ENCODE peak calls at places on chromosomes 2 and 18, in four cellular contexts. One of them, this sample, is unnamed.

GRCh38 chr2:134402385-134402784 is 148.5 kb downstream of the MGAT5 start:
- DNase-seq in NCI-H1694 treated with DMSO at 0.1 percent for 48 hours: peak; percentile 42
- DNase-seq in NB4: peak; percentile 77
- DNase-seq in HS-5: peak; percentile 65
- DNase-seq in this sample: no peak

GRCh38 chr2:43576983-43577892 is 18.6 kb downstream of the THADA start:
- DNase-seq in NCI-H1694 treated with DMSO at 0.1 percent for 48 hours: peak; percentile 61
- DNase-seq in NB4: peak; percentile 74
- DNase-seq in HS-5: peak; percentile 28
- DNase-seq in this sample: no peak

GRCh38 chr2:102439065-102439695 is 16.2 kb downstream of the IL18RAP start:
- DNase-seq in NCI-H1694 treated with DMSO at 0.1 percent for 48 hours: no peak
- DNase-seq in NB4: no peak
- DNase-seq in HS-5: peak; percentile 36
- DNase-seq in this sample: no peak

GRCh38 chr2:36594849-36595248 is 3.1 kb downstream of the FEZ2 start:
- DNase-seq in NCI-H1694 treated with DMSO at 0.1 percent for 48 hours: no peak
- DNase-seq in NB4: no peak
- DNase-seq in HS-5: no peak
- DNase-seq in this sample: no peak

GRCh38 chr2:53467467-53467866 is 300.1 kb upstream of the CHAC2 start:
- DNase-seq in NCI-H1694 treated with DMSO at 0.1 percent for 48 hours: no peak
- DNase-seq in NB4: no peak
- DNase-seq in HS-5: no peak
- DNase-seq in this sample: no peak

GRCh38 chr2:14751581-14751980 is 119.1 kb downstream of the LRATD1 start:
- DNase-seq in NCI-H1694 treated with DMSO at 0.1 percent for 48 hours: no peak
- DNase-seq in NB4: no peak
- DNase-seq in HS-5: no peak
- DNase-seq in this sample: no peak

GRCh38 chr18:55354795-55355194 is 233.2 kb downstream of the TCF4 start:
- DNase-seq in NCI-H1694 treated with DMSO at 0.1 percent for 48 hours: no peak
- DNase-seq in NB4: no peak
- DNase-seq in HS-5: no peak
- DNase-seq in this sample: no peak

GRCh38 chr18:37571266-37571665 is 5.7 kb upstream of the CELF4 start:
- DNase-seq in NCI-H1694 treated with DMSO at 0.1 percent for 48 hours: no peak
- DNase-seq in NB4: no peak
- DNase-seq in HS-5: no peak
- DNase-seq in this sample: no peak

GRCh38 chr2:176562359-176563043 is 293.3 kb downstream of the MTX2 start:
- DNase-seq in NCI-H1694 treated with DMSO at 0.1 percent for 48 hours: no peak
- DNase-seq in NB4: no peak
- DNase-seq in HS-5: peak; percentile 84
- DNase-seq in this sample: peak; percentile 73

GRCh38 chr2:85873679-85874078 is 15.1 kb downstream of the ST3GAL5 start:
- DNase-seq in NCI-H1694 treated with DMSO at 0.1 percent for 48 hours: no peak
- DNase-seq in NB4: peak; percentile 24
- DNase-seq in HS-5: no peak
- DNase-seq in this sample: no peak

GRCh38 chr18:267380-267687 is 513 bp downstream of the THOC1 start:
- DNase-seq in NCI-H1694 treated with DMSO at 0.1 percent for 48 hours: peak; percentile 31
- DNase-seq in NB4: no peak
- DNase-seq in HS-5: peak; percentile 10
- DNase-seq in this sample: peak; percentile 20

GRCh38 chr2:230405824-230406223 is 10.2 kb upstream of the SP100 start:
- DNase-seq in NCI-H1694 treated with DMSO at 0.1 percent for 48 hours: no peak
- DNase-seq in NB4: no peak
- DNase-seq in HS-5: no peak
- DNase-seq in this sample: no peak

GRCh38 chr18:12491611-12492435 is 84.1 kb downstream of the PRELID3A start:
- DNase-seq in NCI-H1694 treated with DMSO at 0.1 percent for 48 hours: no peak
- DNase-seq in NB4: no peak
- DNase-seq in HS-5: no peak
- DNase-seq in this sample: no peak

GRCh38 chr2:203669820-203670219 is 36.6 kb upstream of the CD28 start:
- DNase-seq in NCI-H1694 treated with DMSO at 0.1 percent for 48 hours: no peak
- DNase-seq in NB4: no peak
- DNase-seq in HS-5: no peak
- DNase-seq in this sample: no peak

GRCh38 chr18:10353791-10354190 is 100.6 kb upstream of the APCDD1 start:
- DNase-seq in NCI-H1694 treated with DMSO at 0.1 percent for 48 hours: peak; percentile 67
- DNase-seq in NB4: no peak
- DNase-seq in HS-5: peak; percentile 31
- DNase-seq in this sample: peak; percentile 23

GRCh38 chr2:13050764-13051163 is 334.0 kb downstream of the TRIB2 start:
- DNase-seq in NCI-H1694 treated with DMSO at 0.1 percent for 48 hours: no peak
- DNase-seq in NB4: peak; percentile 15
- DNase-seq in HS-5: no peak
- DNase-seq in this sample: no peak

GRCh38 chr2:147385600-147385999 is 459.2 kb upstream of the ACVR2A start:
- DNase-seq in NCI-H1694 treated with DMSO at 0.1 percent for 48 hours: no peak
- DNase-seq in NB4: no peak
- DNase-seq in HS-5: no peak
- DNase-seq in this sample: no peak

GRCh38 chr2:71181316-71181715 is 45.6 kb downstream of the PAIP2B start:
- DNase-seq in NCI-H1694 treated with DMSO at 0.1 percent for 48 hours: no peak
- DNase-seq in NB4: no peak
- DNase-seq in HS-5: no peak
- DNase-seq in this sample: no peak

GRCh38 chr2:219632758-219633101 is 5.3 kb downstream of the SLC4A3 start:
- DNase-seq in NCI-H1694 treated with DMSO at 0.1 percent for 48 hours: no peak
- DNase-seq in NB4: no peak
- DNase-seq in HS-5: no peak
- DNase-seq in this sample: no peak

This sample was measured in HS-27A.